ENCODE peak calls at places on chromosomes 11 and 22, in five cellular contexts. One of them, this sample, is unnamed.

GRCh38 chr22:43714104-43714503 is 98.0 kb downstream of the EFCAB6 start:
- DNase-seq in adrenal gland: no peak
- DNase-seq in body of pancreas: no peak
- DNase-seq in lower leg skin: no peak
- DNase-seq in Peyer's patch: no peak
- DNase-seq in this sample: no peak

GRCh38 chr11:18394928-18395734 is 768 bp downstream of the LDHA start:
- DNase-seq in adrenal gland: peak
- DNase-seq in lower leg skin: no peak
- DNase-seq in Peyer's patch: peak
- DNase-seq in body of pancreas: no peak
- DNase-seq in this sample: peak

GRCh38 chr22:36352775-36353507 is 34.8 kb downstream of the MYH9 start:
- DNase-seq in adrenal gland: peak
- DNase-seq in Peyer's patch: peak
- DNase-seq in lower leg skin: no peak
- DNase-seq in body of pancreas: peak
- DNase-seq in this sample: peak

GRCh38 chr11:1908579-1908978 is 10.9 kb upstream of the TNNT3 start:
- DNase-seq in lower leg skin: no peak
- DNase-seq in Peyer's patch: no peak
- DNase-seq in adrenal gland: no peak
- DNase-seq in body of pancreas: no peak
- DNase-seq in this sample: peak

GRCh38 chr11:34516247-34517040 is 2.9 kb upstream of the ELF5 start:
- DNase-seq in adrenal gland: no peak
- DNase-seq in body of pancreas: no peak
- DNase-seq in Peyer's patch: no peak
- DNase-seq in lower leg skin: no peak
- DNase-seq in this sample: no peak

GRCh38 chr11:11724994-11725393 is 103.2 kb upstream of the GALNT18 start:
- DNase-seq in lower leg skin: no peak
- DNase-seq in adrenal gland: no peak
- DNase-seq in Peyer's patch: no peak
- DNase-seq in body of pancreas: no peak
- DNase-seq in this sample: no peak

GRCh38 chr11:19906126-19906525 is 193.5 kb downstream of the NAV2 start:
- DNase-seq in lower leg skin: no peak
- DNase-seq in adrenal gland: no peak
- DNase-seq in Peyer's patch: no peak
- DNase-seq in body of pancreas: no peak
- DNase-seq in this sample: no peak

GRCh38 chr22:44407404-44408226 is 90.4 kb downstream of the RTL6 start:
- DNase-seq in body of pancreas: peak
- DNase-seq in adrenal gland: no peak
- DNase-seq in lower leg skin: no peak
- DNase-seq in Peyer's patch: peak
- DNase-seq in this sample: no peak

GRCh38 chr11:69151811-69152210 is 3.9 kb upstream of the SMIM38 start:
- DNase-seq in adrenal gland: no peak
- DNase-seq in Peyer's patch: no peak
- DNase-seq in body of pancreas: no peak
- DNase-seq in lower leg skin: no peak
- DNase-seq in this sample: no peak

GRCh38 chr22:23970816-23971482 is 3.3 kb downstream of the DDT start:
- DNase-seq in adrenal gland: no peak
- DNase-seq in Peyer's patch: peak
- DNase-seq in body of pancreas: no peak
- DNase-seq in lower leg skin: peak
- DNase-seq in this sample: no peak

GRCh38 chr11:35675901-35676610 is 13.5 kb downstream of the TRIM44 start:
- DNase-seq in adrenal gland: no peak
- DNase-seq in Peyer's patch: no peak
- DNase-seq in body of pancreas: no peak
- DNase-seq in lower leg skin: no peak
- DNase-seq in this sample: no peak

GRCh38 chr22:42379961-42380537 is 52.2 kb downstream of the NFAM1 start:
- DNase-seq in adrenal gland: no peak
- DNase-seq in lower leg skin: no peak
- DNase-seq in body of pancreas: no peak
- DNase-seq in Peyer's patch: no peak
- DNase-seq in this sample: no peak

GRCh38 chr22:42371112-42371900 is 60.9 kb downstream of the NFAM1 start:
- DNase-seq in lower leg skin: no peak
- DNase-seq in adrenal gland: no peak
- DNase-seq in body of pancreas: no peak
- DNase-seq in Peyer's patch: no peak
- DNase-seq in this sample: no peak

GRCh38 chr22:42381152-42381551 is 51.1 kb downstream of the NFAM1 start:
- DNase-seq in adrenal gland: no peak
- DNase-seq in Peyer's patch: no peak
- DNase-seq in body of pancreas: no peak
- DNase-seq in lower leg skin: no peak
- DNase-seq in this sample: no peak

GRCh38 chr22:42376721-42377177 is 55.5 kb downstream of the NFAM1 start:
- DNase-seq in body of pancreas: peak
- DNase-seq in Peyer's patch: no peak
- DNase-seq in lower leg skin: peak
- DNase-seq in adrenal gland: peak
- DNase-seq in this sample: no peak

GRCh38 chr22:42375982-42376381 is 56.2 kb downstream of the NFAM1 start:
- DNase-seq in adrenal gland: peak
- DNase-seq in Peyer's patch: no peak
- DNase-seq in lower leg skin: peak
- DNase-seq in body of pancreas: no peak
- DNase-seq in this sample: no peak
- TF ChIP-seq POLR2A in adrenal gland: no peak
- TF ChIP-seq POLR2A in Peyer's patch: no peak
- TF ChIP-seq POLR2A in lower leg skin: no peak
- TF ChIP-seq POLR2A in body of pancreas: no peak
- TF ChIP-seq POLR2A in this sample: no peak

GRCh38 chr11:134460881-134461280 is 48.8 kb upstream of the B3GAT1 start:
- DNase-seq in adrenal gland: no peak
- DNase-seq in lower leg skin: no peak
- DNase-seq in Peyer's patch: peak
- DNase-seq in body of pancreas: no peak
- DNase-seq in this sample: no peak
- TF ChIP-seq POLR2A in adrenal gland: no peak
- TF ChIP-seq POLR2A in lower leg skin: no peak
- TF ChIP-seq POLR2A in Peyer's patch: no peak
- TF ChIP-seq POLR2A in body of pancreas: no peak
- TF ChIP-seq POLR2A in this sample: no peak

GRCh38 chr22:41204066-41204465 is 1.0 kb upstream of the L3MBTL2 start:
- DNase-seq in adrenal gland: no peak
- DNase-seq in Peyer's patch: no peak
- DNase-seq in lower leg skin: no peak
- DNase-seq in body of pancreas: no peak
- DNase-seq in this sample: no peak

GRCh38 chr22:41203118-41203517 is 2.0 kb upstream of the L3MBTL2 start:
- DNase-seq in body of pancreas: no peak
- DNase-seq in lower leg skin: no peak
- DNase-seq in adrenal gland: no peak
- DNase-seq in Peyer's patch: no peak
- DNase-seq in this sample: no peak

GRCh38 chr22:41206719-41207118 is 1.6 kb downstream of the L3MBTL2 start:
- DNase-seq in adrenal gland: no peak
- DNase-seq in body of pancreas: no peak
- DNase-seq in Peyer's patch: no peak
- DNase-seq in lower leg skin: no peak
- DNase-seq in this sample: no peak

GRCh38 chr22:41201146-41201545 is 4.0 kb upstream of the L3MBTL2 start:
- DNase-seq in body of pancreas: no peak
- DNase-seq in lower leg skin: no peak
- DNase-seq in adrenal gland: no peak
- DNase-seq in Peyer's patch: no peak
- DNase-seq in this sample: no peak

DNA sequence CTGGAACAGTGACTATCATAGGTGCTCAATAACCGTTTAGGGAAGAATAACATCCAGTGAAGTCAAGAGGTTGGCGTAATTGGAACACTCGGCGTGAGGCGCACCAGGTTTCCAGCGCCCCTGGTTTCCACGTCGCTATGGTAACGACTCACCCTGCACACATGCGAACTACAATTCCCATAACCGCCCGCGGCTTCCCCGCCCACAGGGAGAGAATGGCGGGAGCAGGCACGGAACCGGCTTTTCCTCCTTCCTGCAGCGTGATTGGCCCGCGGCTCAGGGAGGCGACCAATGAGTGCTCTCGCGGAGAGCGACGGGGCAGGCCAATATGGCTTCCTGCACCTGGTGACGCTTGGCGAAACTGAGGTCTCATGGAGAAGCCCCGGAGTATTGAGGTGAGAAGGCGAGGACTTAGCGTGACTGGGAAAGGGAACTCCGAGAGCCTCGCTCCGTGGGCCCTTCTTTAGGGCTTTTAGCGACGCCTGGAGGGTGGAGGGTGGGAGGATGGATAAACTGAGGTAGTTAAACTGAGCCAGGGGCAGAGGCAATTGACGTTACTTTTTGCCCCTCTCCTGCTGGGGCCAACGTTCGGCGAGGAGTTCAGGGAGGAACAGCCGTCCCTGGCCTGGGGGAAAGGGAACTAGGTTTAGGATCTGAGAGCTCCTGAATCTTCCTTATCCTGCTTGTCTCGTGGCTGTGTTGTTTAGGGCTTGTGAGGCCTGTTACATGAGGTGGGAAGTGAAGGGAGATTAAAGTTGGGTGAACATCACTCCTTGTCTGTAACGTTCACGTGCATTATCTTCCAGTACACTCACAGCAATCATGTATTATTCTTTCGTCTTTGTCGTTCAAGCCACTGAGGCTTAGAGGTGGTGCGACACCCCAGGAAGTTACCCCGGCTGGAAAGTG is at the start of gene L3MBTL2:
- DNase-seq in body of pancreas: peak
- DNase-seq in Peyer's patch: peak
- DNase-seq in lower leg skin: peak
- DNase-seq in adrenal gland: peak
- DNase-seq in this sample: peak
- TF ChIP-seq POLR2A in body of pancreas: peak
- TF ChIP-seq POLR2A in Peyer's patch: no peak
- TF ChIP-seq POLR2A in lower leg skin: no peak
- TF ChIP-seq POLR2A in adrenal gland: peak
- TF ChIP-seq POLR2A in this sample: peak

GRCh38 chr11:119030029-119030328 is 698 bp downstream of the SLC37A4 start:
- DNase-seq in lower leg skin: no peak
- DNase-seq in adrenal gland: no peak
- DNase-seq in body of pancreas: no peak
- DNase-seq in Peyer's patch: no peak
- DNase-seq in this sample: no peak

GRCh38 chr11:119031912-119032280 is 1.2 kb upstream of the SLC37A4 start:
- DNase-seq in Peyer's patch: no peak
- DNase-seq in lower leg skin: no peak
- DNase-seq in body of pancreas: no peak
- DNase-seq in adrenal gland: no peak
- DNase-seq in this sample: no peak

GRCh38 chr11:119029340-119030028 is 1.2 kb downstream of the SLC37A4 start:
- DNase-seq in adrenal gland: peak
- DNase-seq in body of pancreas: peak
- DNase-seq in Peyer's patch: peak
- DNase-seq in lower leg skin: no peak
- DNase-seq in this sample: no peak

GRCh38 chr11:119029069-119029339 is 1.7 kb downstream of the SLC37A4 start:
- DNase-seq in Peyer's patch: no peak
- DNase-seq in adrenal gland: no peak
- DNase-seq in lower leg skin: no peak
- DNase-seq in body of pancreas: no peak
- DNase-seq in this sample: no peak

GRCh38 chr11:119030329-119031047 is at the start of gene SLC37A4:
- DNase-seq in lower leg skin: peak
- DNase-seq in adrenal gland: peak
- DNase-seq in Peyer's patch: peak
- DNase-seq in body of pancreas: peak
- DNase-seq in this sample: peak
- TF ChIP-seq POLR2A in lower leg skin: no peak
- TF ChIP-seq POLR2A in adrenal gland: peak
- TF ChIP-seq POLR2A in Peyer's patch: peak
- TF ChIP-seq POLR2A in body of pancreas: peak
- TF ChIP-seq POLR2A in this sample: peak

GRCh38 chr11:66003291-66003690 is 988 bp downstream of the BANF1 start:
- DNase-seq in Peyer's patch: no peak
- DNase-seq in body of pancreas: no peak
- DNase-seq in adrenal gland: no peak
- DNase-seq in lower leg skin: no peak
- DNase-seq in this sample: no peak

GRCh38 chr11:66006134-66006890 is 4.0 kb downstream of the BANF1 start:
- DNase-seq in body of pancreas: no peak
- DNase-seq in adrenal gland: no peak
- DNase-seq in Peyer's patch: no peak
- DNase-seq in lower leg skin: no peak
- DNase-seq in this sample: no peak

GRCh38 chr11:66004186-66004585 is 1.9 kb downstream of the BANF1 start:
- DNase-seq in body of pancreas: no peak
- DNase-seq in lower leg skin: no peak
- DNase-seq in Peyer's patch: no peak
- DNase-seq in adrenal gland: no peak
- DNase-seq in this sample: no peak

GRCh38 chr11:66002648-66003225 is 434 bp downstream of the BANF1 start:
- DNase-seq in adrenal gland: peak
- DNase-seq in Peyer's patch: peak
- DNase-seq in body of pancreas: peak
- DNase-seq in lower leg skin: no peak
- DNase-seq in this sample: no peak

DNA sequence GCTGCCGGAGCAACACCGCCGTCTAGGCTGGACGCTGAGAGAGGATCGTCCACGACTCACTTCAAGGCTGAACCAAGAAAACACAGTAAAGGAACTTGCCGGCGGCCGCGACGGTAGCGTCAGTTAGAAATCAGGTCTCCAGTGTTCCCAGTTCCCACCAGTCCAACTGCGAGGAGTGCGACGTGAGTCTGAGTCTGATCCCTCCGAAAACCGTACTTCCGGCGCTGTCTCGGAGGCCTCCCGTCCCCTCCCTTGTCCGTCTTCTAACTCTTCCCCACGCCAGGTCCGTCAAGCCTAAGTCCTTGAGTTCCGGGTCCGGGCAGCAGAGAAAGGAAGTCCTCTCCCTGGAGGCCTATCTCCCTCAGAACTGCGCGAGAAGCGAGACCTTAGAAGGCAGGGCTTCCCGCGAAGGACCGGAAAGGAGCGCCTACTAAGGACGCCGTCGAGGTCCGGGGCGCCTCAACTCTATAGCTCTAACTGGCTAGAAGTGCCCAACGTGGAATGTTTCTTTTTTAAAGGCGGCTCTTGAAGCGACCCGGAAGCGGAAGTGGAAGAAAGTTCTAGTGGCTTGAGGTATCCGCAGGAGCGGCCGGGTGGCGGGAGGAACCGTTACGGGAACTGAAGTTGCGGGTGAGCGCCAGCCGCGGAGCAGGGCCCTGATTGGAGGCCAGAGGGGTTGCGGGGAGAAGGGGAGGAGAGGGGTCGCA is at the start of the genes BANF1 and EIF1AD:
- DNase-seq in body of pancreas: peak
- DNase-seq in Peyer's patch: peak
- DNase-seq in adrenal gland: peak
- DNase-seq in lower leg skin: peak
- DNase-seq in this sample: peak
- TF ChIP-seq POLR2A in body of pancreas: peak
- TF ChIP-seq POLR2A in Peyer's patch: peak
- TF ChIP-seq POLR2A in adrenal gland: peak
- TF ChIP-seq POLR2A in lower leg skin: no peak
- TF ChIP-seq POLR2A in this sample: peak

This sample was measured in endothelial cell of umbilical vein.